ENCODE peak calls at places on chromosomes 5 and 9, in nine cellular contexts. W is mucosa of descending colon; S is NCI-H345; P is NCI-H774; B is AG08395; M is effector memory CD8-positive, alpha-beta T cell; F is HCT116; E is NCI-H1105 treated with DMSO at 0.1 percent for 48 hours; D is SW 1271. U is an unnamed sample.

GRCh38 chr5:11047051-11047450 is 286.0 kb upstream of the DAP start:
- DNase-seq in W (no peak), S (no peak), P (no peak), B (no peak), M (no peak), F (no peak), E (no peak), D (no peak), U (no peak)

GRCh38 chr5:139769477-139769876 is 26.1 kb upstream of the PSD2 start:
- DNase-seq in W (no peak), S (no peak), P (no peak), B (no peak), M (no peak), F (no peak), E (no peak), D (no peak), U (no peak)

GRCh38 chr5:164980480-164980879 is 1475.1 kb downstream of the MAT2B start:
- DNase-seq in W (no peak), S (no peak), P (no peak), B (no peak), M (no peak), F (no peak), E (no peak), D (no peak), U (no peak)

GRCh38 chr5:127754727-127755126 is 51.5 kb downstream of the CCDC192 start:
- DNase-seq in W (no peak), S (peak), P (no peak), B (no peak), M (no peak), F (no peak), E (no peak), D (no peak), U (no peak)

GRCh38 chr9:115672477-115673316 is 480.9 kb upstream of the PAPPA start:
- DNase-seq in W (no peak), S (no peak), P (no peak), B (peak), M (no peak), F (no peak), E (no peak), D (peak), U (peak)

GRCh38 chr5:45162974-45163373 is 354.2 kb downstream of the MRPS30 start:
- DNase-seq in W (no peak), S (no peak), P (no peak), B (no peak), M (no peak), F (no peak), E (peak), D (no peak), U (no peak)

GRCh38 chr9:133379153-133380086 is 3.3 kb downstream of the STKLD1 start:
- DNase-seq in W (no peak), S (no peak), P (no peak), B (no peak), M (no peak), F (no peak), E (no peak), D (no peak), U (peak)

GRCh38 chr5:160269017-160269416 is 39.7 kb downstream of the FABP6 start:
- DNase-seq in W (peak), S (no peak), P (peak), B (peak), M (no peak), F (no peak), E (no peak), D (no peak), U (peak)

GRCh38 chr5:141680178-141680577 is 1.9 kb downstream of the ARAP3 start:
- DNase-seq in W (no peak), S (no peak), P (no peak), B (no peak), M (no peak), F (no peak), E (no peak), D (no peak), U (peak)

GRCh38 chr5:137199201-137199600 is 299.9 kb downstream of the SPOCK1 start:
- DNase-seq in W (no peak), S (no peak), P (no peak), B (no peak), M (no peak), F (no peak), E (no peak), D (no peak), U (no peak)

GRCh38 chr9:3700772-3701171 is 175.0 kb upstream of the RFX3 start:
- DNase-seq in W (no peak), S (no peak), P (no peak), B (no peak), M (no peak), F (no peak), E (no peak), D (no peak), U (no peak)

GRCh38 chr5:138469540-138470321 is 4.5 kb downstream of the EGR1 start:
- DNase-seq in W (no peak), S (no peak), P (no peak), B (no peak), M (no peak), F (peak), E (no peak), D (no peak), U (peak)

GRCh38 chr5:119411935-119412623 is 40.2 kb upstream of the HSD17B4 start:
- DNase-seq in W (peak), S (peak), P (peak), B (peak), M (peak), F (peak), E (peak), D (peak), U (peak)

GRCh38 chr5:95446009-95446408 is 54.8 kb downstream of the FAM81B start:
- DNase-seq in W (no peak), S (no peak), P (no peak), B (peak), M (no peak), F (peak), E (no peak), D (no peak), U (no peak)

GRCh38 chr5:112691758-112692157 is 45.9 kb upstream of the APC start:
- DNase-seq in W (peak), S (no peak), P (no peak), B (no peak), M (no peak), F (no peak), E (no peak), D (no peak), U (no peak)

GRCh38 chr9:113389451-113389850 is 11.6 kb downstream of the ALAD start:
- DNase-seq in W (no peak), S (no peak), P (no peak), B (no peak), M (no peak), F (no peak), E (no peak), D (no peak), U (no peak)

GRCh38 chr5:71778678-71779276 is 59.7 kb downstream of the CARTPT start:
- DNase-seq in W (peak), S (peak), P (peak), B (peak), M (no peak), F (peak), E (peak), D (no peak), U (peak)

GRCh38 chr5:138981131-138981530 is 106.0 kb upstream of the LRRTM2 start:
- DNase-seq in W (no peak), S (no peak), P (no peak), B (peak), M (no peak), F (no peak), E (no peak), D (no peak), U (peak)

GRCh38 chr9:95721132-95721531 is 154.4 kb upstream of the ERCC6L2 start:
- DNase-seq in W (peak), S (peak), P (no peak), B (no peak), M (no peak), F (no peak), E (peak), D (no peak), U (no peak)

GRCh38 chr9:113299800-113300292 is 3.3 kb downstream of the RNF183 start:
- DNase-seq in W (peak), S (peak), P (peak), B (no peak), M (no peak), F (no peak), E (peak), D (no peak), U (no peak)

GRCh38 chr5:141948812-141949211 is 9.2 kb downstream of the PCDH12 start:
- DNase-seq in W (no peak), S (no peak), P (no peak), B (no peak), M (no peak), F (no peak), E (no peak), D (no peak), U (no peak)